ENCODE peak calls at places on chromosomes 13 and 19, in four cellular contexts. D, S, Y and V are unnamed samples.

GRCh38 chr13:67086260-67086659 is 143.9 kb downstream of the PCDH9 start:
- DNase-seq in D (no peak), S (no peak), Y (no peak), V (no peak)

GRCh38 chr13:98827449-98827848 is 75.0 kb upstream of the SLC15A1 start:
- DNase-seq in D (no peak), S (peak; percentile 54), Y (no peak), V (no peak)

GRCh38 chr19:970695-971094 is 13.4 kb upstream of the WDR18 start:
- DNase-seq in D (no peak), S (no peak), Y (no peak), V (no peak)

GRCh38 chr19:29988351-29988750 is 46.3 kb downstream of the URI1 start:
- DNase-seq in D (no peak), S (peak; percentile 46), Y (no peak), V (no peak)

GRCh38 chr13:75359266-75359665 is 122.7 kb downstream of the TBC1D4 start:
- DNase-seq in D (no peak), S (peak; percentile 23), Y (peak; percentile 82), V (no peak)

GRCh38 chr19:44741841-44742352 is 6.6 kb upstream of the BCL3 start:
- DNase-seq in D (no peak), S (peak; percentile 69), Y (peak; percentile 98), V (no peak)

GRCh38 chr13:44694842-44695241 is 118.7 kb upstream of the TSC22D1 start:
- DNase-seq in D (no peak), S (no peak), Y (no peak), V (no peak)

GRCh38 chr19:19105365-19106060 is 32.8 kb downstream of the TMEM161A start:
- DNase-seq in D (no peak), S (peak; percentile 88), Y (peak; percentile 42), V (no peak)

GRCh38 chr19:48806518-48806817 is 4.4 kb downstream of the BCAT2 start:
- DNase-seq in D (no peak), S (peak; percentile 82), Y (peak; percentile 45), V (no peak)

GRCh38 chr13:91776650-91777193 is 378.3 kb downstream of the GPC5 start:
- DNase-seq in D (no peak), S (no peak), Y (no peak), V (no peak)

GRCh38 chr19:18156841-18157464 is 4.0 kb downstream of the PIK3R2 start:
- DNase-seq in D (no peak), S (no peak), Y (peak; percentile 77), V (no peak)

GRCh38 chr19:1852294-1852646 is 4.0 kb upstream of the REXO1 start:
- DNase-seq in D (no peak), S (no peak), Y (no peak), V (no peak)

GRCh38 chr19:46357846-46358583 is 11.1 kb downstream of the PPP5C start:
- DNase-seq in D (no peak), S (no peak), Y (no peak), V (no peak)

GRCh38 chr13:30404207-30404606 is 18.1 kb upstream of the UBE2L5 start:
- DNase-seq in D (no peak), S (no peak), Y (no peak), V (no peak)

GRCh38 chr19:4523306-4524110 is 5.2 kb upstream of the PLIN4 start:
- DNase-seq in D (no peak), S (peak; percentile 89), Y (no peak), V (peak; percentile 70)

GRCh38 chr13:51154029-51154555 is 43.0 kb upstream of the C13orf42 start:
- DNase-seq in D (no peak), S (no peak), Y (peak; percentile 33), V (no peak)

GRCh38 chr19:3699071-3699740 is 1.1 kb downstream of the PIP5K1C start:
- DNase-seq in D (no peak), S (no peak), Y (no peak), V (no peak)

GRCh38 chr13:73684286-73684685 is 449.9 kb downstream of the KLF12 start:
- DNase-seq in D (no peak), S (no peak), Y (no peak), V (no peak)

GRCh38 chr13:106475852-106476251 is 59.6 kb downstream of the EFNB2 start:
- DNase-seq in D (no peak), S (no peak), Y (no peak), V (no peak)

GRCh38 chr19:19134687-19135158 is 3.6 kb downstream of the TMEM161A start:
- DNase-seq in D (peak; percentile 21), S (peak; percentile 82), Y (no peak), V (no peak)

GRCh38 chr19:23101241-23101640 is 15.6 kb upstream of the ZNF730 start:
- DNase-seq in D (no peak), S (no peak), Y (no peak), V (no peak)

GRCh38 chr19:49884760-49885159 is 7.3 kb downstream of the TBC1D17 start:
- DNase-seq in D (no peak), S (no peak), Y (no peak), V (no peak)

GRCh38 chr19:1065606-1066109 is 1.3 kb upstream of the ARHGAP45 start:
- DNase-seq in D (no peak), S (no peak), Y (no peak), V (no peak)

GRCh38 chr13:39788097-39788496 is 132.6 kb downstream of the COG6 start:
- DNase-seq in D (no peak), S (no peak), Y (no peak), V (no peak)

GRCh38 chr19:50969413-50969760 is at the start of gene KLK6:
- DNase-seq in D (no peak), S (no peak), Y (no peak), V (no peak)

GRCh38 chr19:58154287-58154678 is 3.7 kb upstream of the ZNF329 start:
- DNase-seq in D (no peak), S (no peak), Y (peak; percentile 16), V (no peak)